ENCODE peak calls at places on chromosomes 2 and 18, in seven cellular contexts. X is pancreas, G is right atrium auricular region, N is H9, T is testis, R is uterus, D is cardiac muscle cell. K is an unnamed sample.

GRCh38 chr18:3054214-3054613 is 41.3 kb upstream of the LPIN2 start:
- DNase-seq in X (no peak), G (no peak), N (no peak), T (no peak), R (no peak), D (no peak), K (no peak)

GRCh38 chr2:85785027-85785822 is 31.4 kb downstream of the ATOH8 start:
- DNase-seq in X (no peak), G (no peak), N (no peak), T (no peak), R (peak; percentile 68), D (no peak), K (peak; percentile 84)

GRCh38 chr18:8742382-8743361 is 37.3 kb downstream of the MTCL1 start:
- DNase-seq in X (no peak), G (no peak), N (no peak), T (no peak), R (no peak), D (no peak), K (no peak)

GRCh38 chr2:225806105-225806504 is 406.6 kb downstream of the NYAP2 start:
- DNase-seq in X (no peak), G (no peak), N (no peak), T (no peak), R (no peak), D (no peak), K (no peak)

GRCh38 chr2:112182581-112183034 is 44.4 kb downstream of the FBLN7 start:
- DNase-seq in X (no peak), G (no peak), N (no peak), T (no peak), R (no peak), D (no peak), K (peak; percentile 69)

GRCh38 chr2:178306351-178307073 is 112.2 kb downstream of the OSBPL6 start:
- DNase-seq in X (peak; percentile 32), G (no peak), N (peak; percentile 69), T (peak; percentile 77), R (peak; percentile 14), D (peak; percentile 80), K (peak; percentile 69)

GRCh38 chr2:20551945-20552328 is 99.0 kb downstream of the HS1BP3 start:
- DNase-seq in X (no peak), G (no peak), N (no peak), T (no peak), R (no peak), D (no peak), K (no peak)

GRCh38 chr18:10727477-10727876 is 201.7 kb downstream of the NAPG start:
- DNase-seq in X (no peak), G (no peak), N (no peak), T (no peak), R (no peak), D (no peak), K (no peak)

GRCh38 chr2:239721991-239722759 is 303.0 kb downstream of the NDUFA10 start:
- DNase-seq in X (peak; percentile 7), G (no peak), N (peak; percentile 30), T (no peak), R (peak; percentile 6), D (no peak), K (no peak)

GRCh38 chr2:27249891-27250651 is 12.8 kb downstream of the SLC30A3 start:
- DNase-seq in X (no peak), G (no peak), N (peak; percentile 87), T (peak; percentile 68), R (no peak), D (peak; percentile 93), K (peak; percentile 64)

GRCh38 chr2:44691174-44691785 is 250.2 kb upstream of the SIX3 start:
- DNase-seq in X (no peak), G (no peak), N (no peak), T (no peak), R (no peak), D (no peak), K (no peak)

GRCh38 chr2:144026679-144027078 is 493.2 kb downstream of the ZEB2 start:
- DNase-seq in X (no peak), G (no peak), N (no peak), T (no peak), R (no peak), D (no peak), K (no peak)

GRCh38 chr18:13216732-13217465 is 1.7 kb upstream of the LDLRAD4 start:
- DNase-seq in X (no peak), G (no peak), N (no peak), T (peak; percentile 24), R (peak; percentile 61), D (peak; percentile 71), K (peak; percentile 58)

GRCh38 chr18:12531747-12532146 is 124.0 kb downstream of the PRELID3A start:
- DNase-seq in X (no peak), G (no peak), N (no peak), T (no peak), R (no peak), D (no peak), K (no peak)

GRCh38 chr2:108621689-108622681 is 87.7 kb downstream of the LIMS1 start:
- DNase-seq in X (no peak), G (no peak), N (no peak), T (no peak), R (no peak), D (no peak), K (peak; percentile 33)

GRCh38 chr18:13568443-13569392 is 157.6 kb downstream of the FAM210A start:
- DNase-seq in X (no peak), G (no peak), N (no peak), T (no peak), R (no peak), D (no peak), K (no peak)

GRCh38 chr2:39875182-39875913 is 96.3 kb upstream of the THUMPD2 start:
- DNase-seq in X (no peak), G (no peak), N (no peak), T (peak; percentile 63), R (peak; percentile 68), D (no peak), K (peak; percentile 83)

GRCh38 chr2:9221223-9221622 is 14.6 kb downstream of the ASAP2 start:
- DNase-seq in X (no peak), G (peak; percentile 59), N (no peak), T (no peak), R (peak; percentile 61), D (no peak), K (peak; percentile 59)

GRCh38 chr2:236521556-236521955 is 48.1 kb upstream of the ACKR3 start:
- DNase-seq in X (no peak), G (no peak), N (no peak), T (no peak), R (no peak), D (no peak), K (no peak)

GRCh38 chr2:66340521-66340920 is 94.4 kb upstream of the MEIS1 start:
- DNase-seq in X (no peak), G (no peak), N (no peak), T (no peak), R (no peak), D (no peak), K (no peak)

GRCh38 chr2:1727101-1727771 is 17.1 kb downstream of the PXDN start:
- DNase-seq in X (no peak), G (peak; percentile 58), N (no peak), T (no peak), R (peak; percentile 11), D (no peak), K (no peak)

GRCh38 chr18:79951545-79952456 is at the start of gene SLC66A2:
- DNase-seq in X (peak; percentile 89), G (peak; percentile 89), N (peak; percentile 81), T (peak; percentile 93), R (peak; percentile 95), D (peak; percentile 91), K (peak; percentile 90)

GRCh38 chr2:85844486-85844885 is 44.3 kb downstream of the ST3GAL5 start:
- DNase-seq in X (no peak), G (peak; percentile 21), N (no peak), T (no peak), R (no peak), D (no peak), K (no peak)

GRCh38 chr2:175180701-175181103 is 808 bp downstream of the ATP5MC3 start:
- DNase-seq in X (peak; percentile 24), G (no peak), N (peak; percentile 36), T (peak; percentile 53), R (peak; percentile 26), D (peak; percentile 55), K (peak; percentile 48)

GRCh38 chr2:16908671-16909070 is 243.0 kb upstream of the CYRIA start:
- DNase-seq in X (no peak), G (no peak), N (no peak), T (no peak), R (no peak), D (no peak), K (no peak)

GRCh38 chr2:234496442-234496834 is 443 bp downstream of the ARL4C start:
- DNase-seq in X (peak; percentile 28), G (no peak), N (no peak), T (no peak), R (peak; percentile 20), D (no peak), K (peak; percentile 26)
- H3K27ac ChIP-seq in X (peak overlapping the region; percentile 67), G (peak overlapping the region; percentile 69), N (no peak overlapping the region), T (no peak overlapping the region), R (peak overlapping the region; percentile 55), D (peak overlapping the region; percentile 70), K (peak overlapping the region; percentile 31)

DNA sequence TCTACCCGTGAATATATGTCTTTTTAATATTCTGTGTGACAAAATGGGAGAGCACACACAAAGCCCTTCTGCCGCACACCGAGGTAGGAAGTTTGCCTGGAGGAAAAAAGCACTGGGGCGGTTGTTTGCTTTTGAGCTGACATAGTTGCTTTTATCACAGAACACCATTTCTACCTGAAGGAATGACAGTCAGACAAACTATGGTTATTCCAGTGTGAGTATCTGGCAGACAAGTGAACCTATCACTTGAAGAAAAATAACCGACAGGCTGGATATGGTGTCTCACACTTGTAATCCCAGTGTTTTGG is 67.6 kb upstream of the SERTAD2 start:
- DNase-seq in X (no peak), G (no peak), N (no peak), T (no peak), R (no peak), D (no peak), K (no peak)
- H3K27ac ChIP-seq in X (no peak overlapping the region), G (no peak overlapping the region), N (no peak overlapping the region), T (no peak overlapping the region), R (no peak overlapping the region), D (no peak overlapping the region), K (no peak overlapping the region)

GRCh38 chr18:217532-218334 is 50.1 kb downstream of the THOC1 start:
- DNase-seq in X (no peak), G (no peak), N (no peak), T (no peak), R (no peak), D (no peak), K (no peak)
- H3K27ac ChIP-seq in X (no peak overlapping the region), G (no peak overlapping the region), N (no peak overlapping the region), T (no peak overlapping the region), R (no peak overlapping the region), D (peak overlapping the region; percentile 64), K (no peak overlapping the region)

DNA sequence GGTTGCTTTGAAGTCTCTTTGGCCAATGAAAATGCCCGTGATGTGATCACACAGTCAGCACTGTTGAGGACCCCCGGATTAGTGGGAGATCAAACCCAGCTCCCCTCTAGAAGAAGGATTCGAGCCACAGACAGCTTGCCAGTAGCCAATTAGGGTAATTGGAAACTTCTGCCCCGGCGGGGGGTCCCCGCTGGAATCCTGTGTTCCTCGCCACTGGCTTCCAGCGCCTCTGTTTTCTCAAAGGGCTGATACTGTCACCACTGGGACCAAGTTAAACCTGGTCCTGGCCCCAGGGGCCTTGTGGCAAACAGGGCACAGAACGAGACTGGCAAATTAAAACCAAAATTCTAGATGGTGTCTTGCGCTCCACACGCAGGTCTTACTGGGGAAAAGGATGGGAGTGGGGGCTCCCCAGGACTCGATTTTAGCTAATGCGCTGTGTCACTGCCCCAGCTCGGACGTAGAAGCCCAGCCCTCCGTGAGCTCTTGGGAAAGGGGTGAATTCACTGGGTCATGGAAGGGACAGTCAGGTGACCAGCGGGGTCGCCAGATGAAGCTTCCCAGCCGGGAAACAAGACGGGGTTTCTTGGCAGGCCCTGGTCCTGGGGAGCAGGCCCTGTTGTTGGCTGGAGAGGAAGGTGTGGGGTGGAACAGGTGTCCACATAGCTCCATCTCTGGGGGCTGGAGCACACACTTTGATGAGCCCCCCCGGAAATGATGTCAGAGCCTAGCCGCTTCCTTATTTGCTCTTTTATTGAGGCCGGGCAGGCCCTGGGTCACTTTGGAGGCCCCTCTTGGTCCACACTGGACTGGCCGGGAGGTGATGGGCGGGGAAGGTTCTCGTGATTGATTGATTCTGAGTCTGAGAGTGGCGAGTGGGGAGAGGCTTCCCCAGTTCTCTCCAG is 90.2 kb downstream of the SMAD7 start:
- DNase-seq in X (no peak), G (no peak), N (no peak), T (no peak), R (no peak), D (no peak), K (no peak)
- H3K27ac ChIP-seq in X (no peak overlapping the region), G (peak overlapping the region; percentile 4), N (no peak overlapping the region), T (no peak overlapping the region), R (no peak overlapping the region), D (peak overlapping the region; percentile 13), K (no peak overlapping the region)